ENCODE peak calls at places on chromosomes 16 and 17, in nine cellular contexts. B is heart right ventricle, H is upper lobe of right lung, F is GM12878, L is pancreas, S is upper lobe of left lung, P is OCI-LY7, G is neural progenitor cell, M is cardiac muscle cell. R is an unnamed sample. For H3K9me3, the result is how much of the 10 kb centered on the place peaks cover.

GRCh38 chr16:87328846-87329245 is 11.7 kb upstream of the C16orf95 start:
- DNase-seq in P (peak), G (no peak), H (peak), S (no peak), L (peak), F (no peak), M (no peak), B (no peak), R (no peak)

GRCh38 chr16:86215979-86216585 is 294.2 kb upstream of the FOXF1 start:
- DNase-seq in G (no peak), M (no peak), L (peak), S (no peak), H (no peak), B (no peak), P (no peak), F (no peak), R (no peak)

GRCh38 chr17:56779306-56779705 is 54.4 kb downstream of the C17orf67 start:
- DNase-seq in H (no peak), F (no peak), L (no peak), M (no peak), B (no peak), S (no peak), P (no peak), G (no peak), R (no peak)

GRCh38 chr17:35082073-35082657 is 18.7 kb upstream of the RFFL start:
- DNase-seq in G (no peak), S (no peak), H (no peak), L (no peak), F (no peak), M (peak), P (peak), B (no peak), R (no peak)

GRCh38 chr17:80822021-80822699 is 169.5 kb upstream of the CHMP6 start:
- DNase-seq in H (peak), F (no peak), S (no peak), B (no peak), P (no peak), G (no peak), M (no peak), L (peak), R (no peak)

GRCh38 chr16:67767953-67768352 is 38.4 kb downstream of the RANBP10 start:
- DNase-seq in S (peak), M (peak), F (no peak), B (no peak), G (no peak), L (no peak), H (no peak), P (no peak), R (no peak)

GRCh38 chr17:44084131-44084538 is 13.6 kb downstream of the G6PC3 start:
- DNase-seq in B (no peak), G (peak), F (no peak), H (peak), P (peak), S (no peak), L (peak), M (no peak), R (no peak)

GRCh38 chr17:34837796-34838195 is 123.5 kb downstream of the CCT6B start:
- DNase-seq in F (no peak), H (no peak), P (no peak), L (no peak), M (no peak), S (no peak), B (no peak), G (no peak), R (no peak)

GRCh38 chr16:8764486-8765250 is 32.8 kb downstream of the TMEM186 start:
- DNase-seq in M (no peak), H (no peak), P (no peak), S (no peak), G (no peak), F (no peak), L (no peak), B (no peak), R (no peak)

GRCh38 chr16:63921737-63922136 is 1200.1 kb downstream of the CDH11 start:
- DNase-seq in G (no peak), B (no peak), M (no peak), S (no peak), H (no peak), F (no peak), P (no peak), L (no peak), R (no peak)

GRCh38 chr17:12485361-12485911 is 180.3 kb upstream of the MYOCD start:
- DNase-seq in G (no peak), S (no peak), P (no peak), H (no peak), M (no peak), F (no peak), B (no peak), L (no peak), R (no peak)

GRCh38 chr16:23528635-23529016 is 18.3 kb upstream of the GGA2 start:
- DNase-seq in M (no peak), S (no peak), B (no peak), G (no peak), F (no peak), L (no peak), P (no peak), H (no peak), R (no peak)

GRCh38 chr17:64611374-64611773 is 50.7 kb downstream of the SMURF2 start:
- DNase-seq in F (no peak), S (no peak), H (no peak), B (no peak), L (no peak), G (no peak), M (no peak), P (no peak), R (no peak)

GRCh38 chr16:75379911-75380847 is 53.1 kb downstream of the CFDP1 start:
- DNase-seq in M (no peak), L (no peak), P (peak), H (no peak), F (peak), G (no peak), B (no peak), S (peak), R (peak)

GRCh38 chr16:88327566-88328312 is 55.0 kb upstream of the ZNF469 start:
- DNase-seq in M (no peak), B (no peak), S (no peak), F (no peak), L (peak), H (no peak), P (no peak), G (no peak), R (no peak)

GRCh38 chr17:74903034-74903433 is 9.6 kb upstream of the FADS6 start:
- DNase-seq in P (no peak), S (no peak), M (no peak), B (no peak), F (no peak), H (no peak), L (no peak), G (no peak), R (no peak)

GRCh38 chr16:67461600-67462278 is 19.2 kb downstream of the ATP6V0D1 start:
- DNase-seq in L (no peak), H (peak), S (peak), B (no peak), G (no peak), P (no peak), F (no peak), M (no peak), R (no peak)

GRCh38 chr16:54654429-54654828 is 276.2 kb upstream of the IRX5 start:
- DNase-seq in H (no peak), S (no peak), M (no peak), P (no peak), B (peak), F (no peak), G (peak), L (no peak), R (no peak)

GRCh38 chr16:31224092-31224955 is 7.4 kb upstream of the PYDC1 start:
- DNase-seq in F (no peak), H (no peak), B (no peak), M (no peak), P (no peak), G (no peak), L (no peak), S (no peak), R (no peak)

DNA sequence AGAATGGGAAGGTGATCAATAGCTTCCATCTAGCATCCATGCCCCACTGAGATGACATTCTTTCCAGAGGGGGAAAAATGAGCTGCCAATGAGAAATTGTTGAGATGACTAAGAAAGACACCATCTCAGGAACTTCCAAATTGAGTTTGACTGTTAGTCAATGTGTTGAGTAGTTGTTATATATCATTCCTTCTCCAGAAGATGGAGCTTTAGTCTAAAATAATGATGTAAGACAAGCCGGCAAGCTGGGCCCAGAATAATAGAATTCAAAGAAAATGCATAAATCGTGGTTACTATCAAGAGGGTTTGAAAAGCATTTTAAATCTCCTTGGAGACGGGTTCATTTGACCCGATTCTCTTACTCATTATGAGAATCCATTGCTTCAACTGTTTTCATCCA is 71.0 kb upstream of the ATF7IP2 start:
- DNase-seq in S (no peak), P (peak), B (no peak), G (no peak), L (no peak), F (no peak), H (no peak), M (peak), R (no peak)
- TF ChIP-seq CTCF in S (no peak), P (peak), B (peak), G (peak), L (no peak), F (peak), H (peak), M (no peak), R (peak)

GRCh38 chr16:194516-194915 is 14.3 kb downstream of the HBQ1 start:
- DNase-seq in G (no peak), M (peak), F (no peak), B (no peak), P (no peak), L (peak), H (no peak), S (no peak), R (no peak)

GRCh38 chr16:203246-203645 is 23.0 kb downstream of the HBQ1 start:
- DNase-seq in H (no peak), B (no peak), F (no peak), S (no peak), L (no peak), P (no peak), M (peak), G (no peak), R (no peak)

DNA sequence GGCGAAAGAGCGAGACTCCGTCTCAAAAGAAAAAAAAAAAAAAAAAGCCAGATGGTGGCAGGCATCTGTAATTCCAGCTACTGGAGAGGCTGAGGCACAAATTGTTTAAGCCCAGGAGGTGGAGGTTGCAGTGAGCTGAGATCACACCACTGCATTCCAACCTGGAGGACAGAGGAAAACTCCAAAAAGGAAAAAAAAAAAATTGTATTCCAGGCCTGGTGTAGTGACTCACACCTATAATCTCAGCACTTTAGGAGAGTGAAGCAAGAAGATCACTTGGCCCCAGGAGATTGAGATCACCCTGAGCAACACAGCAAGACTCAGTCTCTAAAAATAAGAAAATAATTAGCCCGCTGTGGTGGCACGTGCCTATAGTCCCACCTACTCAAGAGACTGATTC is 20.1 kb downstream of the HBQ1 start:
- DNase-seq in F (no peak), G (no peak), H (no peak), L (no peak), B (no peak), P (no peak), M (peak), S (no peak), R (no peak)
- H3K27ac ChIP-seq in F (no peak), G (no peak), H (no peak), L (no peak), B (no peak), P (no peak), M (no peak), S (no peak), R (no peak)

GRCh38 chr16:35795361-35796029 is 2336.1 kb downstream of the TP53TG3F start:
- DNase-seq in F (no peak), P (no peak), M (no peak), S (no peak), H (peak), L (peak), B (no peak), G (no peak), R (no peak)
- H3K9me3 ChIP-seq in F (under half), P (under half), M (under half), S (under half), H (under half), L (under half), B (under half), G (under half), R (under half)

GRCh38 chr17:42675984-42676423 is 790 bp downstream of the PLEKHH3 start:
- DNase-seq in B (peak), H (peak), L (peak), P (peak), M (peak), S (no peak), F (no peak), G (no peak), R (no peak)
- TF ChIP-seq CTCF in B (no peak), H (no peak), L (no peak), P (no peak), M (no peak), S (no peak), F (no peak), G (no peak), R (no peak)

GRCh38 chr16:11848842-11849241 is 2.5 kb downstream of the RSL1D1 start:
- DNase-seq in L (no peak), S (no peak), B (no peak), H (no peak), G (no peak), P (no peak), F (no peak), M (peak), R (no peak)
- H3K27ac ChIP-seq in L (no peak), S (no peak), B (no peak), H (no peak), G (no peak), P (no peak), F (no peak), M (no peak), R (no peak)

GRCh38 chr17:40540448-40540847 is 24.8 kb downstream of the CCR7 start:
- DNase-seq in S (no peak), B (no peak), G (no peak), H (peak), P (no peak), M (no peak), F (no peak), L (peak), R (no peak)
- H3K9me3 ChIP-seq in S (under half), B (under half), G (under half), H (under half), P (under half), M (under half), F (under half), L (under half), R (under half)

GRCh38 chr16:57828272-57829161 is 26.2 kb upstream of the KIFC3 start:
- DNase-seq in H (no peak), P (no peak), M (no peak), F (no peak), B (no peak), L (peak), G (no peak), S (no peak), R (no peak)
- TF ChIP-seq CTCF in H (no peak), P (peak), M (no peak), F (peak), B (no peak), L (no peak), G (no peak), S (no peak), R (no peak)